ENCODE peak calls at places on chromosomes 6 and 20, in six cellular contexts. One of them, this sample, is unnamed.

GRCh38 chr6:39167866-39168625 is 53.1 kb upstream of the SAYSD1 start:
- DNase-seq in amniotic stem cell: no peak
- DNase-seq in HCEC 1CT: no peak
- DNase-seq in central memory CD8-positive, alpha-beta T cell: no peak
- DNase-seq in astrocyte of the hippocampus: no peak
- DNase-seq in brain microvascular endothelial cell: no peak
- DNase-seq in this sample: no peak

GRCh38 chr20:58888521-58889333 is 36.2 kb downstream of the GNAS start:
- DNase-seq in amniotic stem cell: peak
- DNase-seq in HCEC 1CT: peak
- DNase-seq in central memory CD8-positive, alpha-beta T cell: peak
- DNase-seq in astrocyte of the hippocampus: peak
- DNase-seq in brain microvascular endothelial cell: peak
- DNase-seq in this sample: peak

GRCh38 chr6:35300848-35301247 is 3.2 kb downstream of the DEF6 start:
- DNase-seq in amniotic stem cell: no peak
- DNase-seq in HCEC 1CT: no peak
- DNase-seq in central memory CD8-positive, alpha-beta T cell: peak
- DNase-seq in astrocyte of the hippocampus: no peak
- DNase-seq in brain microvascular endothelial cell: no peak
- DNase-seq in this sample: no peak

GRCh38 chr20:53827996-53828672 is 234.5 kb upstream of the ZNF217 start:
- DNase-seq in amniotic stem cell: peak
- DNase-seq in HCEC 1CT: peak
- DNase-seq in central memory CD8-positive, alpha-beta T cell: no peak
- DNase-seq in astrocyte of the hippocampus: peak
- DNase-seq in brain microvascular endothelial cell: peak
- DNase-seq in this sample: no peak

GRCh38 chr20:20482453-20482852 is 114.5 kb downstream of the INSM1 start:
- DNase-seq in amniotic stem cell: no peak
- DNase-seq in HCEC 1CT: no peak
- DNase-seq in central memory CD8-positive, alpha-beta T cell: no peak
- DNase-seq in astrocyte of the hippocampus: no peak
- DNase-seq in brain microvascular endothelial cell: no peak
- DNase-seq in this sample: no peak

GRCh38 chr6:157291356-157291755 is 32.0 kb downstream of the TMEM242 start:
- DNase-seq in amniotic stem cell: no peak
- DNase-seq in HCEC 1CT: no peak
- DNase-seq in central memory CD8-positive, alpha-beta T cell: no peak
- DNase-seq in astrocyte of the hippocampus: no peak
- DNase-seq in brain microvascular endothelial cell: no peak
- DNase-seq in this sample: no peak

GRCh38 chr20:11703119-11703518 is 214.6 kb upstream of the BTBD3 start:
- DNase-seq in amniotic stem cell: no peak
- DNase-seq in HCEC 1CT: no peak
- DNase-seq in central memory CD8-positive, alpha-beta T cell: no peak
- DNase-seq in astrocyte of the hippocampus: no peak
- DNase-seq in brain microvascular endothelial cell: no peak
- DNase-seq in this sample: no peak

GRCh38 chr6:17458971-17459370 is 65.6 kb downstream of the CAP2 start:
- DNase-seq in amniotic stem cell: no peak
- DNase-seq in HCEC 1CT: no peak
- DNase-seq in central memory CD8-positive, alpha-beta T cell: no peak
- DNase-seq in astrocyte of the hippocampus: no peak
- DNase-seq in brain microvascular endothelial cell: no peak
- DNase-seq in this sample: no peak

GRCh38 chr6:105485456-105485855 is 82.6 kb upstream of the PREP start:
- DNase-seq in amniotic stem cell: no peak
- DNase-seq in HCEC 1CT: no peak
- DNase-seq in central memory CD8-positive, alpha-beta T cell: no peak
- DNase-seq in astrocyte of the hippocampus: no peak
- DNase-seq in brain microvascular endothelial cell: no peak
- DNase-seq in this sample: no peak

GRCh38 chr6:105459884-105460283 is 57.0 kb upstream of the PREP start:
- DNase-seq in amniotic stem cell: no peak
- DNase-seq in HCEC 1CT: peak
- DNase-seq in central memory CD8-positive, alpha-beta T cell: no peak
- DNase-seq in astrocyte of the hippocampus: peak
- DNase-seq in brain microvascular endothelial cell: peak
- DNase-seq in this sample: peak

GRCh38 chr20:64138276-64138815 is 25.9 kb upstream of the MYT1 start:
- DNase-seq in amniotic stem cell: no peak
- DNase-seq in HCEC 1CT: no peak
- DNase-seq in central memory CD8-positive, alpha-beta T cell: no peak
- DNase-seq in astrocyte of the hippocampus: no peak
- DNase-seq in brain microvascular endothelial cell: no peak
- DNase-seq in this sample: no peak

This sample was measured in RKO.